ENCODE peak calls at places on chromosomes 2 and 18, in six cellular contexts. N is IMR-90, X is mesenchymal stem cell, L is neuronal stem cell, J is H1, E is trophoblast cell. D is an unnamed sample.

GRCh38 chr2:62410015-62410453 is 96.0 kb downstream of the TMEM17 start:
- DNase-seq in L (no peak), X (no peak), E (no peak), J (no peak), N (no peak), D (peak)

GRCh38 chr2:183035954-183036669 is 2.1 kb downstream of the NCKAP1 start:
- DNase-seq in L (no peak), X (no peak), E (no peak), J (no peak), N (no peak), D (no peak)

GRCh38 chr18:39840406-39840805 is 2114.6 kb upstream of the PIK3C3 start:
- DNase-seq in E (peak), X (peak), L (no peak), J (no peak), N (peak), D (no peak)

GRCh38 chr2:74155830-74156229 is 8.1 kb upstream of the BOLA3 start:
- DNase-seq in L (no peak), J (no peak), X (no peak), N (no peak), E (no peak), D (no peak)

GRCh38 chr2:100692381-100692780 is 127.6 kb upstream of the NPAS2 start:
- DNase-seq in E (no peak), L (no peak), N (no peak), X (no peak), J (no peak), D (no peak)

GRCh38 chr2:112204411-112204810 is 50.4 kb downstream of the ZC3H8 start:
- DNase-seq in L (no peak), E (no peak), J (no peak), N (peak), X (peak), D (peak)

GRCh38 chr2:227785293-227785692 is 28.3 kb upstream of the CCL20 start:
- DNase-seq in E (no peak), N (no peak), J (no peak), L (no peak), X (no peak), D (no peak)

GRCh38 chr2:97952357-97952756 is 43.4 kb downstream of the TMEM131 start:
- DNase-seq in N (no peak), L (no peak), E (peak), X (no peak), J (no peak), D (no peak)

GRCh38 chr2:24015562-24016375 is 5.9 kb downstream of the MFSD2B start:
- DNase-seq in N (peak), J (no peak), L (no peak), X (peak), E (peak), D (no peak)

GRCh38 chr2:53033416-53033815 is 734.2 kb upstream of the CHAC2 start:
- DNase-seq in N (peak), X (peak), J (no peak), E (no peak), L (no peak), D (peak)

GRCh38 chr2:30139131-30139870 is 7.5 kb upstream of the YPEL5 start:
- DNase-seq in X (no peak), J (no peak), N (no peak), E (no peak), L (no peak), D (no peak)

GRCh38 chr2:138474093-138474834 is 27.3 kb upstream of the SPOPL start:
- DNase-seq in N (no peak), E (no peak), J (no peak), X (no peak), L (no peak), D (no peak)

GRCh38 chr2:171822520-171823297 is 71.3 kb downstream of the SLC25A12 start:
- DNase-seq in J (no peak), L (no peak), X (no peak), N (peak), E (no peak), D (no peak)
- H3K4me3 ChIP-seq in J (no peak), L (no peak), X (no peak), N (no peak), E (no peak), D (no peak)

DNA sequence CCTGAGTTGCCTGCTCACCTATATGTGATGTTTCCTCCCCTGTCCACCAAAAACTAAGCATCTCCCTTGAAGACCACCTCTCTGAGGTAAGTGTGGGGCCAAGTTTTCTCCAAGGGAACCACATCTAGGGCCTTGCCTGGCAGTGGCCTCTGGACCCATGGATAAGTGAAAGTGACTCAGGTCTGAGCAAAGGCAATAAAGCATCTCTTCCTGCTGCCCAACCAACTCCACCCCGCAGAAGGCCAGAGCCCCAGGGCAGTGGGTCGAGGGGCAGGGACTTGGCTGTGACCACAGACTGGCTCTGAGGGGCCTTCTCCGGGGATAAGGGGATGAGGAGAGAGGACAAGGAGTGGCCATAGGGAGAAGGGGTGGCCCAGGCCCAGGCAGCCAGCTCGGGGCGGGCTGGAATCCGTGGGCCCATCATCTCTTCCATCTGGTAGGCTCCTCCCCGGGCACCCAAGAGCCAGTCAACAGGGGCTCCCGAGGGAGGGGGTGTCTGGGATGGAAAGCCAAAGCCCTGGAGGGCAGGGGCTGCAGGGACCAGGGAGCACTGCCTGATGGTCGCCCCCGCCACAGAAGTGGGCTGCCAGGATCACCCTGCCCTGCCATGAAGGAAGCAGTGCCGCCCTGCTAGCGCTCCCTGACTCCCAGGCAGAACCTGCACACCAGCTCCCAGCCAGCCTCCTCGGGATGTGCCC is 33.4 kb downstream of the EMX1 start:
- DNase-seq in E (no peak), N (no peak), J (no peak), L (no peak), X (no peak), D (no peak)
- H3K4ac ChIP-seq in E (no peak), N (no peak), J (peak), L (peak), X (no peak), D (no peak)

DNA sequence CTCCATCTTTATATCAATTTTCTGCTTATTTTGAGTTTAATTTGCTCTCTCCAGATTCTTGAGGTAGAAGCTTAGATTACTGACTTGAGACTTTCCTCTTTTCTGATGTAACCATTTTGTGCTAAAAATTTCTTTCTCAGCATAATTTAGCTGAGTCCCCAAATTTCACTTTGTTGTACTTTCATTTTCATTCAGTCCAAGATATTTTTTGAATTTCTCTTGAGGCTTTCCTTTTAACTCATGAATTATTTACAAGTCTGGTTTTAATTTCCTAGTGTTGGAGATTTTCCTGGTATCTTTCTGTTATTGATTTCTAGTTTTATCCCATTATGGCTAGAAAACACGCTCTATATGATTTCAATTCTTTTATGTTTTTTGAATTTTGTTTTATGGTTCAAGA is 144.7 kb upstream of the PGAP1 start:
- DNase-seq in E (no peak), J (no peak), X (no peak), N (no peak), L (no peak), D (no peak)
- H3K4me3 ChIP-seq in E (no peak), J (no peak), X (peak), N (no peak), L (no peak), D (no peak)

GRCh38 chr2:210998334-210998733 is 441.9 kb downstream of the CPS1 start:
- DNase-seq in N (no peak), E (no peak), J (no peak), L (no peak), X (no peak), D (no peak)

GRCh38 chr2:210994104-210994503 is 437.7 kb downstream of the CPS1 start:
- DNase-seq in X (no peak), E (no peak), N (no peak), J (no peak), L (no peak), D (no peak)

DNA sequence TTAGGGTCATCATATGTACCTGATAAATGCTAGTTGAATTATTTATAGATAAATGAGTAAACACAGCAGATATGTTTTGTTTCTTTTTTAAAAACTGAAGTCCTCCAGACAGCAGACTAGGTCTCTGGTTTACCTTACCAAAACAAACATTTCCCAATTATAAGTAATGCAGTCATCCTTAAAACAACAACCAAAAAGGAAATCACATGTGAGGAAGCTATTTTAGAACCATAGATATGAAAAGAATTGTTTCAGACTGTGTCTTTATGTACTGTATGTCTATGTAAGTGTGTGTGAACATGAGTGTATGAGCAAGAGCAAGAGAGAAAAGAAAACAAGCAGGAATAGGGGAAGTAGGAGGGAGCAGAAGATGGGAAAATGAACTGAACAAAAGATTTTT is 441.0 kb downstream of the CPS1 start:
- DNase-seq in E (no peak), N (no peak), L (no peak), J (no peak), X (peak), D (no peak)
- H3K4ac ChIP-seq in E (no peak), N (no peak), L (no peak), J (no peak), X (no peak), D (no peak)

D was measured in mesendoderm.